ENCODE peak calls at places on chromosomes 1 and 21, in five cellular contexts. One of them, this sample, is unnamed.

GRCh38 chr1:202805886-202806511 is 2.2 kb downstream of the KDM5B start:
- DNase-seq in spleen: no peak
- DNase-seq in tibial artery: no peak
- DNase-seq in heart left ventricle: no peak
- DNase-seq in heart right ventricle: no peak
- DNase-seq in this sample: no peak

GRCh38 chr1:38741341-38741740 is 118.2 kb downstream of the RRAGC start:
- DNase-seq in spleen: no peak
- DNase-seq in tibial artery: no peak
- DNase-seq in heart left ventricle: no peak
- DNase-seq in heart right ventricle: no peak
- DNase-seq in this sample: no peak

GRCh38 chr1:99674115-99674514 is 28.2 kb downstream of the PALMD start:
- DNase-seq in spleen: no peak
- DNase-seq in tibial artery: no peak
- DNase-seq in heart left ventricle: no peak
- DNase-seq in heart right ventricle: no peak
- DNase-seq in this sample: no peak

GRCh38 chr1:39293375-39294070 is 89.0 kb downstream of the MACF1 start:
- DNase-seq in spleen: no peak
- DNase-seq in tibial artery: no peak
- DNase-seq in heart left ventricle: no peak
- DNase-seq in heart right ventricle: no peak
- DNase-seq in this sample: no peak

GRCh38 chr1:19083081-19083480 is 126.6 kb upstream of the IFFO2 start:
- DNase-seq in spleen: no peak
- DNase-seq in tibial artery: no peak
- DNase-seq in heart left ventricle: no peak
- DNase-seq in heart right ventricle: no peak
- DNase-seq in this sample: no peak

GRCh38 chr1:89104147-89104546 is 21.8 kb downstream of the GBP2 start:
- DNase-seq in spleen: no peak
- DNase-seq in tibial artery: no peak
- DNase-seq in heart left ventricle: no peak
- DNase-seq in heart right ventricle: no peak
- DNase-seq in this sample: no peak

GRCh38 chr1:72241397-72241796 is 40.9 kb downstream of the NEGR1 start:
- DNase-seq in spleen: no peak
- DNase-seq in tibial artery: no peak
- DNase-seq in heart left ventricle: no peak
- DNase-seq in heart right ventricle: no peak
- DNase-seq in this sample: no peak

GRCh38 chr1:151994956-151995355 is 1.3 kb upstream of the S100A10 start:
- DNase-seq in spleen: no peak
- DNase-seq in tibial artery: peak; percentile 74
- DNase-seq in heart left ventricle: no peak
- DNase-seq in heart right ventricle: no peak
- DNase-seq in this sample: no peak

GRCh38 chr1:208175508-208175895 is 68.7 kb downstream of the PLXNA2 start:
- DNase-seq in spleen: no peak
- DNase-seq in tibial artery: no peak
- DNase-seq in heart left ventricle: no peak
- DNase-seq in heart right ventricle: no peak
- DNase-seq in this sample: no peak
- TF ChIP-seq CTCF in spleen: no peak
- TF ChIP-seq CTCF in tibial artery: no peak
- TF ChIP-seq CTCF in heart left ventricle: no peak
- TF ChIP-seq CTCF in heart right ventricle: no peak
- TF ChIP-seq CTCF in this sample: no peak

DNA sequence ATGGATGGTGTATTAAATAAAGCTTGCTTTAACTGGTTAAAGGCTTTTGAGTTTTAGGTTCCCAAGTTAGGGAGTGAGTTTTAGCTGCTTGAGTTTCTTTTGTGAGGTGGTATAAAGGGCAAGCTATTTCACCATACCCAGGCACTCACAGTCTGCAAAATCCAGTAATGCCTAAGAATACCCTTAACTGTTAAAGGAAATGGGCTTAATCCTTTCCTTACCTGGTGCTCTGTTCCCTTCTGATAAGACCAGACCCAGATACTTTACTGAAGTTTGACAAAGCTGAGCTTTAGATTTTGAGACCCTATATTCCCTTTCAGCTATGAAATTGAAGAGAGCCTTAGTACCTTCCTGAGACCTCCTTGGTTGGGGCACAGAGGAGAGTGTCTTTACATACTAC is 30.3 kb downstream of the MSTO1 start:
- DNase-seq in spleen: no peak
- DNase-seq in tibial artery: no peak
- DNase-seq in heart left ventricle: no peak
- DNase-seq in heart right ventricle: no peak
- DNase-seq in this sample: no peak
- H3K9me3 ChIP-seq in spleen: peaks cover 27% of the 10 kb centered on the region
- H3K9me3 ChIP-seq in tibial artery: no peaks in the 10 kb centered on the region
- H3K9me3 ChIP-seq in heart left ventricle: no peaks in the 10 kb centered on the region
- H3K9me3 ChIP-seq in heart right ventricle: peaks cover 19% of the 10 kb centered on the region
- H3K9me3 ChIP-seq in this sample: no peaks in the 10 kb centered on the region

DNA sequence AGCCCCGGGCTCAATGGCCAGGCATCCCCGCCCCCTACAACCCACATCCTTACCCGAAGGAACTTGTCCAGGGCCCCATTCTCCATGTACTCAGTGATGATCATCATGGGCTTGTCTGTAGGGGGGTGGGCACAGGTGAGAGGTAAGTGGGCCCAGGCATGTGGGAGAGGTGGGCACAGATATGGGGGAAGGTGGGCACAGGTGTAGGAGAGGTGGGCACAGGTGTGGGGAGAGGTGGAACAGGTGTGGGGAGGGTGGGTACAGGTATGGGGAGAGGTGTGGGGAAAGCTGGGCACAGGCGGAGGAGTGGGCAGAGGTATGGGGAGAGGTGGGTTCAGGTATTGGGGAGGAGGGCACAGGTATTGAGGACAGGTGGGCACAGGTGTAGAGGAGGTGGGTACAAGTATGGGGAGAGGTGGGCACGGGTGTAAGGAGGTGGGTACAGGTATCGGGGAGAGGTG is 23.5 kb downstream of the EPHA2 start:
- DNase-seq in spleen: no peak
- DNase-seq in tibial artery: no peak
- DNase-seq in heart left ventricle: no peak
- DNase-seq in heart right ventricle: no peak
- DNase-seq in this sample: no peak
- H3K27me3 ChIP-seq in spleen: no peaks in the 10 kb centered on the region
- H3K27me3 ChIP-seq in tibial artery: no peaks in the 10 kb centered on the region
- H3K27me3 ChIP-seq in heart left ventricle: no peaks in the 10 kb centered on the region
- H3K27me3 ChIP-seq in heart right ventricle: no peaks in the 10 kb centered on the region
- H3K27me3 ChIP-seq in this sample: no peaks in the 10 kb centered on the region

GRCh38 chr1:115545791-115546733 is 95.7 kb upstream of the VANGL1 start:
- DNase-seq in spleen: no peak
- DNase-seq in tibial artery: peak; percentile 68
- DNase-seq in heart left ventricle: no peak
- DNase-seq in heart right ventricle: peak; percentile 36
- DNase-seq in this sample: peak; percentile 52
- TF ChIP-seq CTCF in spleen: no peak
- TF ChIP-seq CTCF in tibial artery: peak; percentile 27
- TF ChIP-seq CTCF in heart left ventricle: peak; percentile 21
- TF ChIP-seq CTCF in heart right ventricle: peak; percentile 45
- TF ChIP-seq CTCF in this sample: peak; percentile 15

GRCh38 chr1:165354739-165355138 is 1.8 kb downstream of the LMX1A start:
- DNase-seq in spleen: no peak
- DNase-seq in tibial artery: no peak
- DNase-seq in heart left ventricle: no peak
- DNase-seq in heart right ventricle: no peak
- DNase-seq in this sample: no peak
- H3K9me3 ChIP-seq in spleen: no peaks in the 10 kb centered on the region
- H3K9me3 ChIP-seq in tibial artery: no peaks in the 10 kb centered on the region
- H3K9me3 ChIP-seq in heart left ventricle: no peaks in the 10 kb centered on the region
- H3K9me3 ChIP-seq in heart right ventricle: no peaks in the 10 kb centered on the region
- H3K9me3 ChIP-seq in this sample: no peaks in the 10 kb centered on the region

GRCh38 chr1:34407140-34407539 is 230.4 kb downstream of the C1orf94 start:
- DNase-seq in spleen: no peak
- DNase-seq in tibial artery: no peak
- DNase-seq in heart left ventricle: no peak
- DNase-seq in heart right ventricle: no peak
- DNase-seq in this sample: peak; percentile 22

GRCh38 chr1:34406377-34406776 is 229.7 kb downstream of the C1orf94 start:
- DNase-seq in spleen: no peak
- DNase-seq in tibial artery: no peak
- DNase-seq in heart left ventricle: no peak
- DNase-seq in heart right ventricle: no peak
- DNase-seq in this sample: no peak

GRCh38 chr1:34405266-34405959 is 228.7 kb downstream of the C1orf94 start:
- DNase-seq in spleen: no peak
- DNase-seq in tibial artery: no peak
- DNase-seq in heart left ventricle: no peak
- DNase-seq in heart right ventricle: no peak
- DNase-seq in this sample: no peak

GRCh38 chr1:34403156-34403555 is 226.4 kb downstream of the C1orf94 start:
- DNase-seq in spleen: no peak
- DNase-seq in tibial artery: no peak
- DNase-seq in heart left ventricle: no peak
- DNase-seq in heart right ventricle: no peak
- DNase-seq in this sample: no peak

GRCh38 chr1:34404837-34405236 is 228.1 kb downstream of the C1orf94 start:
- DNase-seq in spleen: no peak
- DNase-seq in tibial artery: no peak
- DNase-seq in heart left ventricle: no peak
- DNase-seq in heart right ventricle: no peak
- DNase-seq in this sample: no peak
- H3K27me3 ChIP-seq in spleen: no peaks in the 10 kb centered on the region
- H3K27me3 ChIP-seq in tibial artery: no peaks in the 10 kb centered on the region
- H3K27me3 ChIP-seq in heart left ventricle: no peaks in the 10 kb centered on the region
- H3K27me3 ChIP-seq in heart right ventricle: no peaks in the 10 kb centered on the region
- H3K27me3 ChIP-seq in this sample: no peaks in the 10 kb centered on the region

GRCh38 chr1:172756029-172756428 is 97.1 kb downstream of the FASLG start:
- DNase-seq in spleen: no peak
- DNase-seq in tibial artery: no peak
- DNase-seq in heart left ventricle: no peak
- DNase-seq in heart right ventricle: no peak
- DNase-seq in this sample: no peak
- TF ChIP-seq CTCF in spleen: no peak
- TF ChIP-seq CTCF in tibial artery: no peak
- TF ChIP-seq CTCF in heart left ventricle: no peak
- TF ChIP-seq CTCF in heart right ventricle: no peak
- TF ChIP-seq CTCF in this sample: no peak

GRCh38 chr21:28104346-28104745 is 888.3 kb downstream of the LTN1 start:
- DNase-seq in spleen: no peak
- DNase-seq in tibial artery: no peak
- DNase-seq in heart left ventricle: no peak
- DNase-seq in heart right ventricle: no peak
- DNase-seq in this sample: no peak

GRCh38 chr21:28099296-28099695 is 893.4 kb downstream of the LTN1 start:
- DNase-seq in spleen: no peak
- DNase-seq in tibial artery: no peak
- DNase-seq in heart left ventricle: peak; percentile 47
- DNase-seq in heart right ventricle: peak; percentile 69
- DNase-seq in this sample: no peak

DNA sequence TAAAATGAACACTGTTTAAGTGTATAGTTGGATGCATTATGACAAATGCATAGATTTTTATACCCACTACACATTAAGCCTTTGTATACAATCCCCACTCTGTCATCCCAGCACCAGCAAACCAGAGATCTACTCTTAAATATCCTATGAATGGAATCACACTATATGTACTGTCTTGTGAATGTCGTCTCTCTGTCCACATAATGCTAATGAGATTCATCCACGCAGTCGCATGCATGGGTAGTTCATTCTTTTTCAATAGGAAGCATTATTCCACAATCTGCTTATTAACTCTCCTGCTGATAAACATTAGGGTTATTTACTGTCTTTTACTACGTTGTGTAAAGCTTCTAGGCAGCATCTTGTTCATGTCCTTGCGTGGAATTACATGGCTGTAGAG is 892.3 kb downstream of the LTN1 start:
- DNase-seq in spleen: no peak
- DNase-seq in tibial artery: no peak
- DNase-seq in heart left ventricle: no peak
- DNase-seq in heart right ventricle: no peak
- DNase-seq in this sample: no peak
- H3K9me3 ChIP-seq in spleen: no peaks in the 10 kb centered on the region
- H3K9me3 ChIP-seq in tibial artery: no peaks in the 10 kb centered on the region
- H3K9me3 ChIP-seq in heart left ventricle: no peaks in the 10 kb centered on the region
- H3K9me3 ChIP-seq in heart right ventricle: no peaks in the 10 kb centered on the region
- H3K9me3 ChIP-seq in this sample: no peaks in the 10 kb centered on the region

GRCh38 chr1:209530990-209531389 is 52.5 kb upstream of the CAMK1G start:
- DNase-seq in spleen: no peak
- DNase-seq in tibial artery: no peak
- DNase-seq in heart left ventricle: no peak
- DNase-seq in heart right ventricle: no peak
- DNase-seq in this sample: no peak
- H3K27me3 ChIP-seq in spleen: no peaks in the 10 kb centered on the region
- H3K27me3 ChIP-seq in tibial artery: peaks cover 10% of the 10 kb centered on the region
- H3K27me3 ChIP-seq in heart left ventricle: peaks cover 35% of the 10 kb centered on the region
- H3K27me3 ChIP-seq in heart right ventricle: no peaks in the 10 kb centered on the region
- H3K27me3 ChIP-seq in this sample: no peaks in the 10 kb centered on the region

DNA sequence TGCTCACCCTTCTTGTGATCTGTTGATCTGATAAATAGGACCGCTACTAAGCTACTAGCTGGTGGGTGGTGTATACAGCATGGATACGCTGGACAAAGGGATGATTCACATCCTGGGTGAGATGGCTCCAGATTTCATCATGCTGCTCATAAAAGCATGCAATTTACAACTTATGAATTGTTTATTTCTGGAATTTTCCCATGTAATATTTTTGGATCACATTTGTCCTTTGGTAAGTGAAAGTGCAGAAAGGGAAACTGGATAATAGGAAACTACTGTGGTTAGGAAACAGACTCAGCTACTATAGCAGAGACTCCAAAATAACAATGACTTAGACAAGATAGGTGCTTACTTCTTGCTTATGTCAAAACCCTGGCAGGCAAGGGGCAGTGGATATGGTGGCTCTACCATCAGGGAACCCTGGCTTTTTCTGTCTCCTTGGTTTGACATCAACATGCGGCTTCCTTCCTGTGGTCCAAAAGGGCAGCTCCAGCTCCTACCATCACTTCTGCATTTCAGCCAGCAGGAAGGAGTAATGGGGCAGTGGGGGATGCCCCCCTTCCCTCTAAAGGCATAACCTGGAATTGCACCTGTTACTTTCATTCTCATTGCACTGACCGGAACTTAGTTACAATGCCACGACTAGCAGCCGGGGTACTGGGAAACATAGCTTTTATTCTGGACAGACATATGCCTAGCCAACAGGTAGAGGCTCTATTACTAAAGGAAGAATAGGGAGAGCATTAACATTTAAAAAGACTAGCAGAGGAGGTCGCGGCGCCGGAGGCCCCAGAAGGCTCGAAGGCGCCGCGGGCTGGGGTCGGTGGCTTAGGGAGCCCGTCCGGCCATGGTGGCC is 13.8 kb upstream of the AK2 start:
- DNase-seq in spleen: no peak
- DNase-seq in tibial artery: no peak
- DNase-seq in heart left ventricle: no peak
- DNase-seq in heart right ventricle: no peak
- DNase-seq in this sample: no peak
- TF ChIP-seq CTCF in spleen: no peak
- TF ChIP-seq CTCF in tibial artery: no peak
- TF ChIP-seq CTCF in heart left ventricle: no peak
- TF ChIP-seq CTCF in heart right ventricle: no peak
- TF ChIP-seq CTCF in this sample: no peak

This sample was measured in breast epithelium.